ENCODE peak calls at places on chromosomes 6 and 20, in nine cellular contexts. R is CD8-positive, alpha-beta memory T cell; E is non-pigmented ciliary epithelial cell; D is cortex of kidney; Q is T-helper 1 cell; V is right lobe of liver; G is hepatic stellate cell; K is activated B cell treated with CpG ODN at 0.5 μM for 24 hours; X is cardiac muscle cell. A is an unnamed sample.
A peak's percentile ranks its signal among the peaks of the same experiment; 100 is the strongest.

GRCh38 chr20:32823078-32823477 is 3.3 kb downstream of the MAPRE1 start:
- DNase-seq in R (no peak), E (peak; percentile 51), D (no peak), Q (no peak), V (no peak), G (peak; percentile 73), K (no peak), X (peak; percentile 26), A (no peak)

GRCh38 chr6:34810936-34811632 is 19.2 kb downstream of the BLTP3A start:
- DNase-seq in R (no peak), E (no peak), D (no peak), Q (no peak), V (no peak), G (peak; percentile 21), K (no peak), X (no peak), A (no peak)

GRCh38 chr6:75796723-75797122 is 47.7 kb downstream of the MYO6 start:
- DNase-seq in R (no peak), E (no peak), D (no peak), Q (no peak), V (no peak), G (no peak), K (no peak), X (no peak), A (no peak)

GRCh38 chr6:29845405-29846006 is 17.9 kb downstream of the HLA-G start:
- DNase-seq in R (peak; percentile 56), E (no peak), D (no peak), Q (no peak), V (no peak), G (no peak), K (no peak), X (no peak), A (no peak)

GRCh38 chr6:53811082-53811481 is 16.3 kb downstream of the LRRC1 start:
- DNase-seq in R (no peak), E (no peak), D (no peak), Q (no peak), V (no peak), G (no peak), K (no peak), X (peak; percentile 38), A (no peak)

GRCh38 chr20:39083781-39084180 is 121.6 kb downstream of the DHX35 start:
- DNase-seq in R (no peak), E (no peak), D (no peak), Q (no peak), V (no peak), G (no peak), K (no peak), X (no peak), A (no peak)

GRCh38 chr20:31497838-31498540 is 16.3 kb upstream of the HM13 start:
- DNase-seq in R (no peak), E (no peak), D (no peak), Q (no peak), V (no peak), G (peak; percentile 86), K (no peak), X (no peak), A (peak; percentile 50)

GRCh38 chr6:100761841-100762240 is 119.3 kb downstream of the ASCC3 start:
- DNase-seq in R (no peak), E (no peak), D (no peak), Q (no peak), V (no peak), G (no peak), K (no peak), X (no peak), A (no peak)

GRCh38 chr6:170344631-170345576 is 38.3 kb downstream of the FAM120B start:
- DNase-seq in R (no peak), E (peak; percentile 67), D (no peak), Q (no peak), V (no peak), G (peak; percentile 33), K (no peak), X (no peak), A (no peak)

GRCh38 chr20:2604506-2604835 is 48.0 kb upstream of the NOP56 start:
- DNase-seq in R (no peak), E (no peak), D (no peak), Q (no peak), V (no peak), G (no peak), K (no peak), X (no peak), A (no peak)

GRCh38 chr6:136236491-136237293 is 13.4 kb downstream of the MTFR2 start:
- DNase-seq in R (no peak), E (no peak), D (no peak), Q (no peak), V (no peak), G (no peak), K (no peak), X (no peak), A (no peak)

GRCh38 chr6:35063701-35064507 is 77.2 kb downstream of the TCP11 start:
- DNase-seq in R (no peak), E (no peak), D (no peak), Q (no peak), V (no peak), G (no peak), K (no peak), X (no peak), A (no peak)

GRCh38 chr6:157648561-157648960 is 174.5 kb upstream of the SNX9 start:
- DNase-seq in R (no peak), E (no peak), D (no peak), Q (no peak), V (no peak), G (no peak), K (no peak), X (no peak), A (no peak)

GRCh38 chr6:75870389-75870788 is 121.3 kb downstream of the MYO6 start:
- DNase-seq in R (no peak), E (no peak), D (no peak), Q (no peak), V (no peak), G (peak; percentile 7), K (no peak), X (no peak), A (no peak)

GRCh38 chr20:58513580-58514285 is 1.5 kb downstream of the APCDD1L start:
- DNase-seq in R (no peak), E (no peak), D (no peak), Q (no peak), V (no peak), G (no peak), K (no peak), X (no peak), A (no peak)

GRCh38 chr20:57066126-57066900 is 200.1 kb downstream of the BMP7 start:
- DNase-seq in R (no peak), E (no peak), D (no peak), Q (no peak), V (no peak), G (no peak), K (no peak), X (no peak), A (no peak)

GRCh38 chr6:108423982-108424695 is 129.3 kb downstream of the AFG1L start:
- DNase-seq in R (no peak), E (no peak), D (no peak), Q (no peak), V (no peak), G (no peak), K (no peak), X (no peak), A (no peak)

GRCh38 chr6:13461805-13462204 is 25.6 kb downstream of the GFOD1 start:
- DNase-seq in R (no peak), E (no peak), D (no peak), Q (no peak), V (peak; percentile 82), G (no peak), K (no peak), X (no peak), A (no peak)

GRCh38 chr20:6559791-6560190 is 207.7 kb upstream of the BMP2 start:
- DNase-seq in R (no peak), E (no peak), D (no peak), Q (no peak), V (no peak), G (no peak), K (no peak), X (no peak), A (no peak)

GRCh38 chr20:63396300-63396699 is 35.2 kb upstream of the CHRNA4 start:
- DNase-seq in R (no peak), E (no peak), D (no peak), Q (no peak), V (no peak), G (no peak), K (no peak), X (no peak), A (no peak)

GRCh38 chr6:12916001-12916400 is 199.4 kb downstream of the PHACTR1 start:
- DNase-seq in R (no peak), E (no peak), D (no peak), Q (no peak), V (no peak), G (no peak), K (no peak), X (no peak), A (no peak)

GRCh38 chr6:140027239-140027638 is 652.8 kb upstream of the CITED2 start:
- DNase-seq in R (no peak), E (no peak), D (no peak), Q (no peak), V (no peak), G (no peak), K (no peak), X (no peak), A (no peak)

GRCh38 chr20:24102290-24102689 is 113.7 kb upstream of the GGTLC1 start:
- DNase-seq in R (no peak), E (no peak), D (no peak), Q (no peak), V (peak; percentile 62), G (no peak), K (no peak), X (peak; percentile 39), A (no peak)

GRCh38 chr6:34696189-34696738 is 303 bp downstream of the ILRUN start:
- DNase-seq in R (no peak), E (no peak), D (no peak), Q (no peak), V (peak; percentile 79), G (peak; percentile 47), K (no peak), X (peak; percentile 70), A (no peak)

GRCh38 chr20:37445041-37445440 is 76.0 kb upstream of the NNAT start:
- DNase-seq in R (no peak), E (no peak), D (no peak), Q (no peak), V (no peak), G (no peak), K (no peak), X (no peak), A (no peak)

GRCh38 chr6:41784581-41785171 is 2.8 kb upstream of the TOMM6 start:
- DNase-seq in R (no peak), E (no peak), D (no peak), Q (no peak), V (no peak), G (no peak), K (no peak), X (peak; percentile 49), A (no peak)

GRCh38 chr6:3449750-3450305 is 7.0 kb downstream of the SLC22A23 start:
- DNase-seq in R (no peak), E (no peak), D (no peak), Q (no peak), V (no peak), G (no peak), K (no peak), X (no peak), A (no peak)

GRCh38 chr20:37935435-37935834 is 32.5 kb downstream of the VSTM2L start:
- DNase-seq in R (no peak), E (no peak), D (no peak), Q (no peak), V (peak; percentile 66), G (no peak), K (no peak), X (no peak), A (no peak)

GRCh38 chr6:158803733-158804143 is 15.4 kb downstream of the EZR start:
- DNase-seq in R (peak; percentile 77), E (no peak), D (no peak), Q (no peak), V (no peak), G (peak; percentile 57), K (no peak), X (no peak), A (no peak)

GRCh38 chr20:53255102-53255710 is 283.0 kb downstream of the TSHZ2 start:
- DNase-seq in R (no peak), E (no peak), D (no peak), Q (no peak), V (no peak), G (no peak), K (no peak), X (no peak), A (no peak)

A was measured in GOT3.